ENCODE peak calls at places on chromosomes 11 and 22, in nine cellular contexts. N, Z, Y, J, T, H, S, M and V are unnamed samples.

GRCh38 chr11:122656631-122657101 is 1.1 kb downstream of the UBASH3B start:
- DNase-seq in N (no peak), Z (peak; percentile 66), Y (peak; percentile 29), J (peak; percentile 56), T (peak; percentile 56), H (no peak), S (peak; percentile 46), M (peak; percentile 49), V (no peak)

GRCh38 chr11:30487200-30487898 is 98.8 kb downstream of the MPPED2 start:
- DNase-seq in N (no peak), Z (no peak), Y (peak; percentile 48), J (peak; percentile 74), T (peak; percentile 40), H (no peak), S (peak; percentile 22), M (no peak), V (peak; percentile 60)

GRCh38 chr11:104892723-104893511 is 5.3 kb downstream of the CASP12 start:
- DNase-seq in N (no peak), Z (no peak), Y (no peak), J (peak; percentile 39), T (peak; percentile 75), H (no peak), S (no peak), M (no peak), V (no peak)

GRCh38 chr11:107576497-107577086 is 11.1 kb upstream of the ALKBH8 start:
- DNase-seq in N (peak; percentile 50), Z (peak; percentile 56), Y (peak; percentile 46), J (peak; percentile 65), T (peak; percentile 47), H (no peak), S (peak; percentile 26), M (peak; percentile 78), V (no peak)

GRCh38 chr22:39117585-39118191 is 20.6 kb downstream of the APOBEC3H start:
- DNase-seq in N (no peak), Z (peak; percentile 17), Y (no peak), J (peak; percentile 70), T (peak; percentile 49), H (no peak), S (peak; percentile 28), M (peak; percentile 53), V (no peak)

GRCh38 chr11:22778642-22779041 is 51.0 kb downstream of the SVIP start:
- DNase-seq in N (no peak), Z (no peak), Y (no peak), J (no peak), T (no peak), H (no peak), S (no peak), M (no peak), V (no peak)

GRCh38 chr11:117860139-117860538 is 16.3 kb downstream of the FXYD6 start:
- DNase-seq in N (no peak), Z (no peak), Y (no peak), J (no peak), T (no peak), H (no peak), S (no peak), M (no peak), V (no peak)

GRCh38 chr22:49302150-49302460 is 525.6 kb downstream of the BRD1 start:
- DNase-seq in N (no peak), Z (no peak), Y (no peak), J (no peak), T (no peak), H (no peak), S (no peak), M (no peak), V (peak; percentile 13)

GRCh38 chr11:107593941-107594340 is 3.0 kb downstream of the ELMOD1 start:
- DNase-seq in N (no peak), Z (no peak), Y (no peak), J (no peak), T (no peak), H (no peak), S (no peak), M (no peak), V (no peak)

GRCh38 chr11:38191101-38191500 is 1593.1 kb upstream of the RAG2 start:
- DNase-seq in N (no peak), Z (no peak), Y (no peak), J (no peak), T (no peak), H (no peak), S (no peak), M (no peak), V (no peak)

GRCh38 chr11:83971063-83971462 is 684.9 kb upstream of the CCDC90B start:
- DNase-seq in N (no peak), Z (no peak), Y (no peak), J (peak; percentile 14), T (peak; percentile 0), H (no peak), S (peak; percentile 10), M (peak; percentile 27), V (no peak)

GRCh38 chr11:1054143-1055108 is 17.9 kb upstream of the MUC6 start:
- DNase-seq in N (no peak), Z (peak; percentile 39), Y (no peak), J (no peak), T (no peak), H (no peak), S (no peak), M (peak; percentile 69), V (no peak)

GRCh38 chr22:43011079-43011478 is 3.9 kb downstream of the PACSIN2 start:
- DNase-seq in N (no peak), Z (no peak), Y (no peak), J (no peak), T (no peak), H (no peak), S (peak; percentile 30), M (no peak), V (no peak)

GRCh38 chr11:128323381-128323780 is 264.0 kb downstream of the ETS1 start:
- DNase-seq in N (no peak), Z (no peak), Y (no peak), J (peak; percentile 51), T (peak; percentile 48), H (no peak), S (no peak), M (peak; percentile 60), V (no peak)

GRCh38 chr11:95659088-95659487 is 130.5 kb downstream of the FAM76B start:
- DNase-seq in N (no peak), Z (no peak), Y (no peak), J (peak; percentile 33), T (peak; percentile 72), H (no peak), S (peak; percentile 64), M (peak; percentile 79), V (no peak)

GRCh38 chr22:43592470-43592869 is 180.7 kb downstream of the MPPED1 start:
- DNase-seq in N (no peak), Z (no peak), Y (no peak), J (no peak), T (peak; percentile 2), H (no peak), S (no peak), M (no peak), V (no peak)

GRCh38 chr22:50734986-50735738 is 2.8 kb upstream of the ACR start:
- DNase-seq in N (no peak), Z (peak; percentile 20), Y (no peak), J (no peak), T (no peak), H (no peak), S (no peak), M (no peak), V (no peak)
- H3K27me3 ChIP-seq in N (no peaks in the 10 kb centered on the region), Z (peaks cover 32% of the 10 kb centered on the region), Y (no peaks in the 10 kb centered on the region), J (no peaks in the 10 kb centered on the region), T (peaks cover 28% of the 10 kb centered on the region), H (no peaks in the 10 kb centered on the region), S (peaks cover 33% of the 10 kb centered on the region), M (no peaks in the 10 kb centered on the region), V (no peaks in the 10 kb centered on the region)

GRCh38 chr11:134513585-134514120 is 101.6 kb upstream of the B3GAT1 start:
- DNase-seq in N (no peak), Z (peak; percentile 29), Y (peak; percentile 7), J (no peak), T (no peak), H (no peak), S (no peak), M (no peak), V (no peak)
- H3K4me1 ChIP-seq in N (peaks cover 4% of the 10 kb centered on the region), Z (no peaks in the 10 kb centered on the region), Y (no peaks in the 10 kb centered on the region), J (no peaks in the 10 kb centered on the region), T (no peaks in the 10 kb centered on the region), H (no peaks in the 10 kb centered on the region), S (no peaks in the 10 kb centered on the region), M (no peaks in the 10 kb centered on the region), V (no peaks in the 10 kb centered on the region)

DNA sequence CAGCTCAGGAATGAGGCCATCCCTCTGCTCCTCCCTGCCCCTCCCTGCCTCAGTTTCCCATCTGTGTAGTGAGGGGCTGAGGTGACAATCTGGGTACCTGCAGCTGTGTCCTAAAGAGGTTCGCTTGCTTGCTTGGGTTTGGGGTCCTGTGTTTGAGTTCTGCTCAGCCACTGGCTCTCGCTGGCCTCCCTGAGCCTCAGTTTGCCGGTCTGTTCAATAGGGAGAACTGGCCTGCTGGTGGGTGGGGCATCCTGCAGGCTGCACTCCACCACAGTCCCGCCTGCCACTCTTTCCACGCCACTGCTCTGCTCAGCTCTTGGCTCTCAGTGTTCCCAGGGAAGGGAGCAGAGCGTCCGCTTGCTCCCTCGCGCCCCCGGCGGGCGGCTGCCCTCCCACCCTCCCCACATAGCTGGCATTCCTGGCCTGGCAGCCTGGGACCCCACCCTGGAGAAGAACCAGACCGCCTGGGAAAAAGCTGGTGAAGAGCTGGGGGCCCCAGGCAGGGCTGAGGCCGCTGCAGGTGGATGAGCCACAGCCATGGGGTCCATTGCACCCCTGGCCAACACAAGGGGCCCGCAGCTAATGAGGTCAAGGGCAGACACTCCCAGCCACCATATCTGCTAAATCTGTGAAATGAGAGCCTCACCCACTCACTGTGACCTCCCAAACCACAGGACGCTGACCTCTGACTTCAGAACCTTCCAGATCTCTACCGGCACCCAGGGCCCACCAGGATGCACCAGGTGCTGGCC is 15.1 kb downstream of the WNT7B start:
- DNase-seq in N (no peak), Z (no peak), Y (no peak), J (no peak), T (no peak), H (no peak), S (no peak), M (no peak), V (no peak)
- H3K27ac ChIP-seq in N (no peak overlapping the region), Z (no peak overlapping the region), Y (no peak overlapping the region), J (no peak overlapping the region), T (no peak overlapping the region), H (no peak overlapping the region), S (no peak overlapping the region), M (no peak overlapping the region), V (no peak overlapping the region)

GRCh38 chr11:2788751-2789140 is 89.0 kb upstream of the KCNQ1OT1 start:
- DNase-seq in N (no peak), Z (peak; percentile 26), Y (no peak), J (no peak), T (no peak), H (no peak), S (no peak), M (no peak), V (peak; percentile 49)

GRCh38 chr11:2787816-2788750 is 88.3 kb upstream of the KCNQ1OT1 start:
- DNase-seq in N (no peak), Z (peak; percentile 33), Y (no peak), J (no peak), T (no peak), H (no peak), S (no peak), M (no peak), V (peak; percentile 40)

GRCh38 chr11:2789791-2790580 is 90.2 kb upstream of the KCNQ1OT1 start:
- DNase-seq in N (no peak), Z (peak; percentile 36), Y (peak; percentile 14), J (no peak), T (no peak), H (no peak), S (no peak), M (no peak), V (peak; percentile 43)

GRCh38 chr11:2790581-2790925 is 90.8 kb upstream of the KCNQ1OT1 start:
- DNase-seq in N (no peak), Z (peak; percentile 36), Y (peak; percentile 18), J (no peak), T (no peak), H (no peak), S (no peak), M (no peak), V (peak; percentile 36)

GRCh38 chr11:2789331-2789730 is 89.5 kb upstream of the KCNQ1OT1 start:
- DNase-seq in N (no peak), Z (peak; percentile 39), Y (peak; percentile 9), J (no peak), T (no peak), H (no peak), S (no peak), M (no peak), V (peak; percentile 40)
- H3K27me3 ChIP-seq in N (no peaks in the 10 kb centered on the region), Z (peaks cover 24% of the 10 kb centered on the region), Y (no peaks in the 10 kb centered on the region), J (peaks cover 5% of the 10 kb centered on the region), T (peaks cover 49% of the 10 kb centered on the region), H (no peaks in the 10 kb centered on the region), S (peaks cover 71% of the 10 kb centered on the region), M (peaks cover 46% of the 10 kb centered on the region), V (no peaks in the 10 kb centered on the region)